ENCODE peak calls at places on chromosome 3, in six cellular contexts. L, T, W, I, D and Y are unnamed samples.

GRCh38 chr3:143242101-143242500 is 122.5 kb downstream of the CHST2 start:
- DNase-seq in I (no peak), D (no peak), W (peak), L (no peak), T (no peak), Y (no peak)

GRCh38 chr3:60585918-60586317 is 665.3 kb downstream of the FHIT start:
- DNase-seq in I (no peak), L (no peak), T (no peak), D (no peak), W (no peak), Y (no peak)

GRCh38 chr3:12024959-12025570 is 20.9 kb downstream of the SYN2 start:
- DNase-seq in L (no peak), D (no peak), I (no peak), T (no peak), W (no peak), Y (no peak)

GRCh38 chr3:105823149-105823866 is 45.5 kb downstream of the CBLB start:
- DNase-seq in W (peak), L (peak), I (no peak), D (peak), T (peak), Y (peak)

GRCh38 chr3:127461286-127461685 is 129.2 kb downstream of the TPRA1 start:
- DNase-seq in I (no peak), W (no peak), T (no peak), D (no peak), L (no peak), Y (no peak)

GRCh38 chr3:11803977-11804903 is 42.4 kb downstream of the TAMM41 start:
- DNase-seq in L (peak), W (peak), T (no peak), D (peak), I (peak), Y (peak)

GRCh38 chr3:127438951-127439350 is 151.1 kb upstream of the PRR20G start:
- DNase-seq in D (no peak), L (no peak), W (no peak), I (no peak), T (no peak), Y (no peak)

GRCh38 chr3:171311784-171312183 is 148.4 kb downstream of the TNIK start:
- DNase-seq in T (no peak), I (no peak), D (no peak), W (no peak), L (no peak), Y (no peak)

GRCh38 chr3:14228611-14229470 is 50.2 kb downstream of the LSM3 start:
- DNase-seq in D (no peak), L (no peak), T (no peak), I (peak), W (no peak), Y (no peak)

GRCh38 chr3:187343670-187344069 is 24.5 kb upstream of the RTP4 start:
- DNase-seq in L (no peak), I (no peak), T (no peak), D (no peak), W (no peak), Y (no peak)

GRCh38 chr3:70556056-70556455 is 243.6 kb upstream of the MDFIC2 start:
- DNase-seq in D (peak), W (peak), L (no peak), I (no peak), T (no peak), Y (peak)

GRCh38 chr3:108408883-108409612 is 101.3 kb downstream of the MYH15 start:
- DNase-seq in T (no peak), L (no peak), W (no peak), D (no peak), I (no peak), Y (no peak)

GRCh38 chr3:40397129-40397528 is 10.1 kb downstream of the ENTPD3 start:
- DNase-seq in I (no peak), L (no peak), D (no peak), T (no peak), W (no peak), Y (no peak)

GRCh38 chr3:62990704-62991413 is 115.6 kb upstream of the CADPS start:
- DNase-seq in W (no peak), D (no peak), T (no peak), L (no peak), I (no peak), Y (no peak)

GRCh38 chr3:194840661-194841514 is 155.2 kb downstream of the FAM43A start:
- DNase-seq in D (peak), I (no peak), W (peak), L (peak), T (no peak), Y (peak)

GRCh38 chr3:48369685-48370329 is 2.2 kb upstream of the FBXW12 start:
- DNase-seq in T (no peak), L (no peak), D (no peak), I (no peak), W (no peak), Y (no peak)

GRCh38 chr3:1195922-1196321 is 103.1 kb downstream of the CNTN6 start:
- DNase-seq in L (no peak), T (no peak), W (peak), I (no peak), D (no peak), Y (peak)

GRCh38 chr3:162143181-162143580 is 646.6 kb downstream of the OTOL1 start:
- DNase-seq in I (no peak), L (no peak), T (no peak), W (peak), D (no peak), Y (no peak)

GRCh38 chr3:196138927-196139680 is 57.2 kb upstream of the TFRC start:
- DNase-seq in I (no peak), W (peak), D (no peak), L (no peak), T (no peak), Y (peak)

GRCh38 chr3:194573680-194574437 is 59.4 kb downstream of the TMEM44 start:
- DNase-seq in W (peak), D (peak), L (peak), I (no peak), T (no peak), Y (peak)

GRCh38 chr3:20924646-20925395 is 738.8 kb upstream of the SGO1 start:
- DNase-seq in W (no peak), D (no peak), L (no peak), T (no peak), I (no peak), Y (no peak)

GRCh38 chr3:28840976-28841376 is 439.9 kb upstream of the RBMS3 start:
- DNase-seq in L (no peak), I (no peak), W (no peak), D (no peak), T (no peak), Y (no peak)

GRCh38 chr3:165466856-165467255 is 270.7 kb upstream of the SLITRK3 start:
- DNase-seq in I (no peak), W (peak), L (no peak), T (no peak), D (no peak), Y (peak)